ENCODE peak calls at places on chromosomes 13 and 19, in four cellular contexts. L is CD4-positive, alpha-beta T cell; I is CD8-positive, alpha-beta T cell; N is sigmoid colon. K is an unnamed sample.

GRCh38 chr13:89136678-89137077 is 1465.5 kb downstream of the SLITRK5 start:
- DNase-seq in L (no peak), I (no peak), N (no peak), K (no peak)

GRCh38 chr19:7655581-7655980 is 13.3 kb upstream of the RETN start:
- DNase-seq in I (no peak), L (no peak), N (no peak), K (no peak)

GRCh38 chr13:98785968-98786367 is 33.5 kb upstream of the SLC15A1 start:
- DNase-seq in I (no peak), L (no peak), N (no peak), K (no peak)

GRCh38 chr19:34364830-34365462 is at the start of gene GPI:
- DNase-seq in L (peak), I (peak), N (peak), K (peak)

GRCh38 chr19:15248648-15249559 is 16.7 kb upstream of the EPHX3 start:
- DNase-seq in I (no peak), L (no peak), N (peak), K (no peak)

GRCh38 chr19:45994456-45994988 is 745 bp upstream of the CCDC61 start:
- DNase-seq in L (no peak), I (no peak), N (no peak), K (no peak)

GRCh38 chr13:57857945-57858344 is 226.4 kb downstream of the PCDH17 start:
- DNase-seq in I (no peak), N (no peak), L (no peak), K (no peak)

GRCh38 chr13:47611664-47612288 is 389.3 kb downstream of the SUCLA2 start:
- DNase-seq in N (no peak), L (no peak), I (no peak), K (no peak)

GRCh38 chr19:1063030-1063908 is 3.7 kb upstream of the ARHGAP45 start:
- DNase-seq in N (no peak), I (no peak), L (no peak), K (peak)

GRCh38 chr13:109345433-109345941 is 440.9 kb downstream of the IRS2 start:
- DNase-seq in L (no peak), I (no peak), N (no peak), K (no peak)

DNA sequence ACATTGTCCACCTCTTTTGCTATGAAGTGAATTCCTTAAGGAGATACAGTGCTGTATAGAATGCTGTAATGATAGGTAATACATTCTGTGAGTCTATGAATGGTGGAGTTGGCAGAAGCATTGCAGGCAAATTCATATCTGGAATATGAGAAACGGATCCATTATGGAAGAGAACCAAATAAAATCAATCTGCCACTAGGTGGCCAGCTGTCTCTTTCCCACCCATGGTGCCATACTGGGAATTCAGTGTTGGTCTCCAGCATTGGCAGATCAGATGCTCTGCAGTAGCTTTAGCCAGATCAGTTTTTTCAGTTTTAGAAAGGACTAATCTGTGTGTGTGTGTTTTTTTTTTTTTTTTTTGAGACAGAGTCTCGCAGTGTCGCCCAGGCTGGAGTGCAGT is 27.6 kb downstream of the DNAJC3 start:
- DNase-seq in L (no peak), I (no peak), N (no peak), K (no peak)
- TF ChIP-seq CTCF in L (no peak), I (no peak), N (no peak), K (no peak)

DNA sequence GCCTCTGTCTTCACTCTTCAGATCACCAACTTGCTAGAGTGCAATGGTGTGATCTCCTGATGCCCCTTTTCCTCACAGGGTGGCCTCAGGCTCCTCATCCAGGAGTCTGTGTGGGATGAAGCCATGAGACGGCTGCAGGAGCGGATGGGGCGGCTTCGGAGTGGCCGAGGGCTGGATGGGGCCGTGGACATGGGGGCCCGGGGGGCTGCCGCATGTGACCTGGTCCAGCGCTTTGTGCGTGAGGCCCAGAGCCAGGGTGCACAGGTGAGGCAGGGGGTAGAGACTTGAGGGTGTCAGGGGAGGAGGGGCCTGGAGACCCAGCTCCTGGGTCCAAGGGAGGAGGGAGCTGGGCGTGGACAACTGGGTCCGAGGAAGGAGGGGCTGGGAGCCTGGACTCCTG is 9.5 kb downstream of the ALDH16A1 start:
- DNase-seq in L (no peak), N (no peak), I (no peak), K (no peak)
- TF ChIP-seq CTCF in L (no peak), N (no peak), I (no peak), K (no peak)

GRCh38 chr19:55173717-55174409 is 6.2 kb downstream of the SYT5 start:
- DNase-seq in N (no peak), I (no peak), L (no peak), K (no peak)

GRCh38 chr19:55174425-55175116 is 5.5 kb downstream of the SYT5 start:
- DNase-seq in I (no peak), L (no peak), N (no peak), K (no peak)

GRCh38 chr19:55178781-55179569 is 1.1 kb downstream of the SYT5 start:
- DNase-seq in N (no peak), I (peak), L (peak), K (peak)

GRCh38 chr19:55175117-55175867 is 4.8 kb downstream of the SYT5 start:
- DNase-seq in I (no peak), N (no peak), L (no peak), K (no peak)

DNA sequence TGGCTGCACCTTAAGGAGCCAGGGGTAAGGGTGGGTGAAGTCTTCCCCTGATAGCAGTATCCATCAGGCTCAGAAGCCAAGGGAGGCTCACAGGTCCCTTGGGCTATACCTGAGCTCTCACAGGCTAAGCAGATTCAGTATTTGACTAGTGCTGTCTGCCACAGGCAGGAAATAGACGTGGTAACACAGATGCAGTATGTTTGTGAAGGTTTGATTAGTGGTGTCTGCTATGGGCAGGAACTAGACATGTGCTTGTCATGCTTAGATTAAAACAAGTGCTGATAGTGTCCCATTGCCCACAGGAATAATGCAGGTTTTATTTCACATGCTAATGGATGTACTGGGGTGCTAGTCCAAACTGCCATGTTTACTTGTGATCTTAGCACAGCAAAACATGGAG is 4.0 kb downstream of the SYT5 start:
- DNase-seq in L (no peak), I (no peak), N (no peak), K (no peak)
- TF ChIP-seq CTCF in L (no peak), I (no peak), N (no peak), K (no peak)

DNA sequence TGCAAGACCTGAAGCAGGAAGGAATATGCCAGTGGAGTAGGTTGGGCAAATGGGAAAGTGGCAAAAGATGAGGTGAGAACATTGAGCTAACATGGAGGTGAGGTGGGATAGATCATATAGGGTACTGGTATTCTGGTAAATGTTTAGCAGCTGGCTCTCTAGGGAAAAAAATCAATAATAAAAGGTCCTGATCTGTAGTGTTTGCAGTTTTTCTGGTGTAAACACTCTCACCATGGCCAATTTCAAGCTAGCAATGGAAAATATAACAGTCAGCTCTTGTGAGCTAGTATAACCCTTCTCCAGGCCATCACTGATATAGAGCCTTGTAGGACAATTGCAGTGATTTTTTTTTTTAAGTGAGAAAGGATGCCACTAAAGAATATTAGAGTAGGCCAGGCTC is 31.3 kb downstream of the RFC3 start:
- DNase-seq in L (no peak), N (no peak), I (no peak), K (no peak)
- TF ChIP-seq CTCF in L (no peak), N (no peak), I (no peak), K (no peak)